ENCODE peak calls at places on chromosomes 11 and 22, in five cellular contexts. M is coronary artery, C is Peyer's patch, S is lung, I is Panc1. H is an unnamed sample.

GRCh38 chr11:72209101-72209500 is 7.5 kb upstream of the FOLR2 start:
- DNase-seq in S (no peak), M (peak; percentile 59), I (no peak), C (no peak), H (no peak)

GRCh38 chr22:32199341-32199740 is 5.5 kb downstream of the RFPL2 start:
- DNase-seq in C (no peak), M (no peak), S (peak; percentile 6), I (no peak), H (no peak)

GRCh38 chr22:29475550-29475949 is 4.5 kb upstream of the NEFH start:
- DNase-seq in I (no peak), M (no peak), S (no peak), C (peak; percentile 70), H (no peak)

GRCh38 chr11:123601136-123601535 is 53.3 kb downstream of the SCN3B start:
- DNase-seq in C (no peak), S (no peak), I (no peak), M (no peak), H (no peak)

GRCh38 chr22:44445731-44446130 is 52.3 kb downstream of the RTL6 start:
- DNase-seq in S (no peak), I (no peak), M (no peak), C (no peak), H (no peak)

GRCh38 chr11:128515086-128515485 is 72.3 kb downstream of the ETS1 start:
- DNase-seq in S (no peak), M (no peak), C (no peak), I (no peak), H (no peak)

GRCh38 chr11:122853971-122854446 is 15.7 kb downstream of the CRTAM start:
- DNase-seq in M (no peak), I (peak; percentile 73), C (no peak), S (peak; percentile 58), H (peak; percentile 77)

GRCh38 chr11:119751281-119752060 is 22.5 kb upstream of the NECTIN1 start:
- DNase-seq in M (no peak), I (no peak), C (peak; percentile 32), S (no peak), H (no peak)

GRCh38 chr22:31296258-31296657 is 4.0 kb upstream of the PIK3IP1 start:
- DNase-seq in S (no peak), I (no peak), C (no peak), M (no peak), H (no peak)

GRCh38 chr22:42799462-42800405 is 57.3 kb downstream of the ARFGAP3 start:
- DNase-seq in S (no peak), I (no peak), M (no peak), C (no peak), H (no peak)

GRCh38 chr22:31733580-31734079 is 16.3 kb downstream of the PRR14L start:
- DNase-seq in I (no peak), C (no peak), M (no peak), S (no peak), H (no peak)

GRCh38 chr11:122998727-122999370 is 17.2 kb upstream of the BSX start:
- DNase-seq in M (no peak), S (no peak), I (no peak), C (no peak), H (no peak)

GRCh38 chr11:101862410-101863233 is 52.2 kb upstream of the CEP126 start:
- DNase-seq in M (no peak), I (no peak), S (no peak), C (no peak), H (peak; percentile 62)

GRCh38 chr11:59199546-59200420 is 12.9 kb downstream of the MPEG1 start:
- DNase-seq in I (no peak), S (no peak), C (no peak), M (no peak), H (no peak)

GRCh38 chr11:59267196-59267595 is 54.5 kb upstream of the MPEG1 start:
- DNase-seq in I (no peak), S (no peak), M (no peak), C (no peak), H (no peak)

GRCh38 chr22:37806409-37807338 is 1.1 kb upstream of the GCAT start:
- DNase-seq in M (no peak), I (no peak), S (no peak), C (no peak), H (no peak)

GRCh38 chr11:69333149-69333710 is 39.3 kb downstream of the MYEOV start:
- DNase-seq in C (no peak), I (no peak), S (no peak), M (peak; percentile 49), H (no peak)

GRCh38 chr11:77250881-77251640 is 50.4 kb downstream of the GDPD4 start:
- DNase-seq in I (peak; percentile 57), M (no peak), S (no peak), C (no peak), H (peak; percentile 85)

GRCh38 chr11:130427581-130428211 is 713 bp downstream of the ADAMTS8 start:
- DNase-seq in S (no peak), C (no peak), M (no peak), I (no peak), H (no peak)

GRCh38 chr11:131889760-131890620 is 519.6 kb downstream of the NTM start:
- DNase-seq in S (no peak), I (no peak), M (no peak), C (no peak), H (no peak)

GRCh38 chr11:26201411-26201810 is 130.5 kb upstream of the ANO3 start:
- DNase-seq in C (no peak), S (no peak), M (no peak), I (no peak), H (peak; percentile 46)

GRCh38 chr11:47672283-47672730 is 29.9 kb upstream of the MTCH2 start:
- DNase-seq in C (no peak), S (no peak), M (no peak), I (no peak), H (no peak)

GRCh38 chr11:16373768-16374167 is 17.4 kb upstream of the SOX6 start:
- DNase-seq in M (no peak), I (no peak), S (no peak), C (no peak), H (no peak)

GRCh38 chr11:46363455-46363920 is 16.2 kb downstream of the DGKZ start:
- DNase-seq in I (peak; percentile 61), M (no peak), S (no peak), C (no peak), H (peak; percentile 67)

GRCh38 chr11:79453617-79454016 is 12.8 kb upstream of the TENM4 start:
- DNase-seq in I (no peak), C (no peak), S (no peak), M (no peak), H (no peak)

GRCh38 chr11:69677744-69678143 is 2.6 kb upstream of the LTO1 start:
- DNase-seq in M (no peak), C (no peak), I (no peak), S (no peak), H (no peak)

GRCh38 chr11:12771875-12772274 is 97.7 kb downstream of the TEAD1 start:
- DNase-seq in M (no peak), S (no peak), C (no peak), I (no peak), H (no peak)

GRCh38 chr11:12770966-12771597 is 96.9 kb downstream of the TEAD1 start:
- DNase-seq in C (no peak), I (no peak), M (no peak), S (no peak), H (peak; percentile 70)

GRCh38 chr11:12768731-12769673 is 94.8 kb downstream of the TEAD1 start:
- DNase-seq in S (no peak), M (no peak), C (no peak), I (no peak), H (no peak)

GRCh38 chr11:12769834-12770345 is 95.7 kb downstream of the TEAD1 start:
- DNase-seq in S (no peak), M (no peak), I (no peak), C (no peak), H (peak; percentile 83)

DNA sequence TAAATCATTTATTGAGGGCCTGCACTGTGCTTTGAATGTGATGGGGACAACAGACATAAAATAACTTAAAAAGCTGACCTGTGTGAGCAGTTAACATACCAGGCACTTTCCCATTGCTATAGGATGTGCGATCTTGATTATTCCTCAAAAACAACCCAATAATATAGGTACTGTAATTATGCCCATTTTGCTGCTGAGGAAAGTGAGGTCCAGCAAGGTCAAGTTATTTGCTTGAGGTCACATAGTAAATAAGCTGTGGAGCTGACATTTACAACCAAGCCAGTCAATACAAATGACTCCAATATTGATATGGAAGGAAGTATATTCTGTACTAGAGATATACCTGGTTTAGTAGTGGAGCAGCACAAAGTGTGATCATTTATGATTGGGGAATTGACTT is 96.2 kb downstream of the TEAD1 start:
- DNase-seq in C (no peak), I (no peak), M (no peak), S (no peak), H (no peak)
- H3K27ac ChIP-seq in C (no peak overlapping the region), I (no peak overlapping the region), M (no peak overlapping the region), S (no peak overlapping the region), H (no peak overlapping the region)

DNA sequence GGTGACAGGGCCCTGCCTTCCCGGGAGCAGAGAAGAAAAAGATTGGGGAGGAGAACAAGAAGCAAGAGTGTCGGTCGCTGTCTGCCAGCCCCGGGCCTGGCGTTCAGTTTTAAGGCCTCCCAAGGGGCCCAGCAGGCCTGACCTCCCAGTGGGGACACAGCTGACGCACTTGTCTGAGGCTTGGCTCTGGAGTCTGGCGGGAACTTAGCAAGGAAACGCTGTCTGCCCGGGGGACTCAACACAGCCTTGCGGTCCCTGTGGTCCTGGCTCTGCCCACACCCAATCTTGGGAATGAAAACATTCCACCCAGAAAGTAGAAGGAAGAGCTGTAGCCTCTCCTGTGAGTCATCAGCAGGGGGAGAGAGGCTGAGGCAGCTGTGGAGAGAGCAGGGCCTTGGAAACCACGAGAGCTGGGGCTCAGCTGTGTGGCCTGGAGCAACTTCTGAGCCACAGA is 54.4 kb downstream of the TRAF6 start:
- DNase-seq in S (no peak), M (peak; percentile 97), I (no peak), C (no peak), H (peak; percentile 14)
- TF ChIP-seq CTCF in S (no peak), M (no peak), I (no peak), C (no peak), H (no peak)

GRCh38 chr11:5507177-5507576 is 2.6 kb downstream of the UBQLN3 start:
- DNase-seq in S (no peak), M (no peak), C (no peak), I (no peak), H (no peak)
- H3K27ac ChIP-seq in S (no peak overlapping the region), M (no peak overlapping the region), C (no peak overlapping the region), I (no peak overlapping the region), H (no peak overlapping the region)

DNA sequence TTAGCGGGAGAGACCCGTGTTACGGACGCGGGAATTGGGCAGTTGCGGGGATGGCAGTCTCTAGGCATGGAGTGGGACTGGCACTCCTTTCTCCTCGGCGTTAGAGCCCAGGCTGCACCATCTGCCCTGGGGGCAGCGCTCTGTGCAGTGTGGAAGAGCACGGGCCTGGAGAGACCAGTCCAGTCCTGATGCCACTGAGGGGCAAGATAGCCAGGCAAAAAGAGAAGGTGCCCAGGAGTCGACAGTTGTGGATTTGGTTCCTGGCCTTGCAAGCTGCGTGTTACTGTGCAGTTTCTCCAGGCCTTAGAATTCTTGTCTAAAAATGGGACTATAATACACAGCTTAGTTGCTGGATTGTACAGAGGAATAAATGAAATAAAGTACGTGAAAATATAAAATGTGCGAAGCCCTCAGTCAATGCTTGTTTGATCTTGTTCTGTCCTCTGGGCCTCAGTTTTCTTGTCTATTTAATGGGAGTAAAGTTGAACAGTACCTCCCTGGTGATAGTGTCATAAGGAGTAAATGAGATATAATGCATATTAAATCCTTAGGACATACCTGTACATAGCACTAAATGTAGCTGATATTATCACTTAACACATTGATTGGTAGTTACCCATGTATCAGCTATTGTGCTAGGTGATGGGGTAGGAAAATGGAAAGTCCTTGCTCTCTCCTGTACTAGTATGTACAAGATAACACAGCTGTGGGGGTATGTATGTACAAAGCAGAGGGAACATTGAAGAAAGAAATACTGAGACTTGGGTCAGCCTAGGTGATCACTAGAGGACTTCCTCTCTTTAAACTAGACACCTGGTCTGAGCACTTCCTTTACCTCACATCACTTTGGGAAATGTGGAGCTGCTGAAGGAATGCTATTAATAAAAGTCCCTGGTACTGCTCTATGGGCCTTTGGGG is 1.2 kb downstream of the ATXN10 start:
- DNase-seq in S (no peak), M (no peak), C (no peak), I (no peak), H (no peak)
- TF ChIP-seq CTCF in S (no peak), M (no peak), C (no peak), I (no peak), H (no peak)

H was measured in RWPE1.